ENCODE peak calls at places on chromosome 16, in five cellular contexts. V, D, G, B and M are unnamed samples.

GRCh38 chr16:23501291-23501690 is 9.0 kb downstream of the GGA2 start:
- DNase-seq in D (no peak), V (no peak), B (no peak), G (no peak), M (no peak)

GRCh38 chr16:85675528-85675927 is 13.2 kb downstream of the GINS2 start:
- DNase-seq in G (no peak), B (peak), D (no peak), V (no peak), M (no peak)

GRCh38 chr16:17397499-17397891 is 73.3 kb downstream of the XYLT1 start:
- DNase-seq in B (no peak), G (no peak), D (no peak), V (no peak), M (peak)

GRCh38 chr16:81708459-81709368 is 70.4 kb upstream of the PLCG2 start:
- DNase-seq in B (no peak), D (no peak), G (no peak), V (no peak), M (no peak)

GRCh38 chr16:22727285-22728166 is 86.4 kb upstream of the HS3ST2 start:
- DNase-seq in G (no peak), B (no peak), V (no peak), D (no peak), M (no peak)

GRCh38 chr16:62751218-62751617 is 715.0 kb upstream of the CDH8 start:
- DNase-seq in V (no peak), G (no peak), D (no peak), B (no peak), M (no peak)

GRCh38 chr16:85514601-85515318 is 98.4 kb upstream of the GSE1 start:
- DNase-seq in G (no peak), D (no peak), B (peak), V (peak), M (peak)

GRCh38 chr16:62067182-62067581 is 30.9 kb upstream of the CDH8 start:
- DNase-seq in B (no peak), V (no peak), D (no peak), G (no peak), M (no peak)

GRCh38 chr16:17026600-17027242 is 444.0 kb downstream of the XYLT1 start:
- DNase-seq in B (no peak), D (no peak), V (no peak), G (no peak), M (no peak)

GRCh38 chr16:8730335-8730915 is 56.0 kb downstream of the ABAT start:
- DNase-seq in V (no peak), B (no peak), G (no peak), D (no peak), M (no peak)

GRCh38 chr16:74984194-74984669 is 691 bp downstream of the WDR59 start:
- DNase-seq in G (no peak), B (peak), D (no peak), V (no peak), M (no peak)

GRCh38 chr16:87855852-87856715 is 13.2 kb downstream of the SLC7A5 start:
- DNase-seq in G (no peak), D (no peak), V (no peak), B (peak), M (no peak)

GRCh38 chr16:81424761-81425160 is 19.8 kb upstream of the CMIP start:
- DNase-seq in G (no peak), V (no peak), B (no peak), D (no peak), M (peak)

GRCh38 chr16:5430598-5430997 is 333.0 kb upstream of the EEF2KMT start:
- DNase-seq in D (no peak), V (no peak), G (no peak), B (no peak), M (no peak)

GRCh38 chr16:80527297-80527696 is 13.5 kb upstream of the DYNLRB2 start:
- DNase-seq in V (peak), D (peak), G (peak), B (no peak), M (peak)

GRCh38 chr16:17306745-17307144 is 164.0 kb downstream of the XYLT1 start:
- DNase-seq in D (no peak), B (no peak), V (no peak), G (no peak), M (no peak)

GRCh38 chr16:79883494-79883893 is 283.0 kb upstream of the MAF start:
- DNase-seq in V (no peak), D (no peak), B (no peak), G (no peak), M (no peak)

GRCh38 chr16:68656771-68657170 is 11.7 kb downstream of the CDH3 start:
- DNase-seq in V (no peak), D (no peak), B (no peak), G (no peak), M (no peak)

GRCh38 chr16:67336646-67337045 is 10.0 kb downstream of the LRRC36 start:
- DNase-seq in V (no peak), D (no peak), B (no peak), G (no peak), M (no peak)

GRCh38 chr16:88377961-88378360 is 4.8 kb upstream of the ZNF469 start:
- DNase-seq in G (no peak), D (no peak), V (no peak), B (no peak), M (no peak)

GRCh38 chr16:75238853-75239371 is 12.5 kb downstream of the BCAR1 start:
- DNase-seq in B (peak), D (peak), G (no peak), V (no peak), M (no peak)

GRCh38 chr16:17423195-17423594 is 47.6 kb downstream of the XYLT1 start:
- DNase-seq in V (peak), G (peak), B (no peak), D (peak), M (no peak)

GRCh38 chr16:85202631-85203461 is 90.6 kb upstream of the CIBAR2 start:
- DNase-seq in B (peak), V (peak), G (no peak), D (peak), M (no peak)

GRCh38 chr16:68283840-68284595 is 19.7 kb downstream of the SLC7A6 start:
- DNase-seq in B (no peak), V (no peak), D (no peak), G (no peak), M (no peak)

GRCh38 chr16:69012906-69013305 is 92.5 kb upstream of the HAS3 start:
- DNase-seq in B (no peak), G (no peak), D (no peak), V (no peak), M (no peak)

GRCh38 chr16:3578610-3579551 is 1.7 kb upstream of the NLRC3 start:
- DNase-seq in B (no peak), V (peak), D (no peak), G (peak), M (no peak)

GRCh38 chr16:66814734-66815133 is 13.3 kb upstream of the TERB1 start:
- DNase-seq in D (no peak), G (no peak), V (no peak), B (no peak), M (no peak)

GRCh38 chr16:69443809-69444611 is 19.6 kb downstream of the CYB5B start:
- DNase-seq in V (no peak), G (no peak), B (peak), D (no peak), M (no peak)

GRCh38 chr16:1788095-1788707 is 5.3 kb downstream of the IGFALS start:
- DNase-seq in B (no peak), V (no peak), G (no peak), D (no peak), M (no peak)

GRCh38 chr16:11359370-11359769 is 14.1 kb downstream of the RMI2 start:
- DNase-seq in B (peak), V (no peak), D (no peak), G (no peak), M (peak)

GRCh38 chr16:4532238-4532637 is 6.3 kb downstream of the CDIP1 start:
- DNase-seq in V (no peak), D (no peak), B (no peak), G (no peak), M (no peak)

DNA sequence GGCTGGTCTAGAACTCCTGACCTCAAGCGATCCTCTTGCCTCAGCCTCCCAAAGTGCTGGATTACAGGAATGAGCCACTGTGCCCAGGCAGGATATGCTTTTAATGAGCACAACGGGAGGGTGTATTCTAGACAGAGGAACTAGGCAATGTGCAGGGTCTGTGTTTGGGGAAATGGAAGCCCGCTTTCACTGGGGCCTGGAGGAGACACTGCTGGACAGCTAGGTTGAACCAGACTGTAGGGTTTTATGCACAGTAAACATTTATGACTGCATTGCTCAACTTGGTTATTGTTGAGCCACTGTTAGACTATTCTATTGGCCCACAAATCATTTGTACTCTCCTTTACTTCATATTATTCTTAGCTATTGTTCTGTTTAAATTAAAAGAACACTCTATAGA is 10.2 kb upstream of the SIAH1 start:
- DNase-seq in V (no peak), G (no peak), D (no peak), B (no peak), M (no peak)
- H2BK12ac ChIP-seq in V (peak), G (no peak), D (no peak), B (no peak), M (no peak)

DNA sequence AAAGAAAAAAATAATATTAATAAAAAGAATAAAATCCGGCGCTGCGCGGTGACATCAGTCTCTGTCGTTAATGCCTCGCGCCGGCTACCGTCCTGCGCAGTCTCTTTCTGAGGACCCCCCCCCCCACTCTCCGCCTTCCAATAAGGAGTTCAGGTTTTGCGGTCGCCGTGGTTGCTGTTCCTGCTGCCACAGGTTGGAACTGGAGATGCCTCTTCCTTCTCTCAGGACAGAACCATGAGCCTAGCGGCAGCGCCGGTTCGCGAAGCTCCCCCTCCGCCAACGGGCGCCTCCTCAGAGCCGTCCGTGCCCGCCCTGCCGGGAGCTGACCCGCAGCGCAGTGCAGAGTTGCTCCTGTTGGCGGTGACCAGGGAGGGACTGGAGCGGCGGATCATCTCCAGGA is 2093.4 kb downstream of the TP53TG3F start:
- DNase-seq in V (no peak), G (no peak), D (no peak), B (no peak), M (no peak)
- H2BK12ac ChIP-seq in V (no peak), G (no peak), D (no peak), B (no peak), M (no peak)

GRCh38 chr16:58452640-58453039 is 47.3 kb upstream of the NDRG4 start:
- DNase-seq in V (no peak), B (no peak), D (no peak), G (no peak), M (no peak)
- H2BK12ac ChIP-seq in V (no peak), B (no peak), D (no peak), G (no peak), M (no peak)

GRCh38 chr16:28061702-28062101 is 1.8 kb downstream of the GSG1L start:
- DNase-seq in B (no peak), V (no peak), G (no peak), D (no peak), M (no peak)
- H2BK12ac ChIP-seq in B (no peak), V (no peak), G (no peak), D (no peak), M (no peak)

GRCh38 chr16:49396206-49396720 is 22.7 kb downstream of the C16orf78 start:
- DNase-seq in D (no peak), B (no peak), V (no peak), G (peak), M (peak)
- H2BK12ac ChIP-seq in D (no peak), B (no peak), V (no peak), G (no peak), M (no peak)

GRCh38 chr16:65283238-65283651 is 161.4 kb upstream of the CDH11 start:
- DNase-seq in V (no peak), D (no peak), B (no peak), G (no peak), M (no peak)
- H2BK12ac ChIP-seq in V (no peak), D (no peak), B (no peak), G (no peak), M (no peak)

DNA sequence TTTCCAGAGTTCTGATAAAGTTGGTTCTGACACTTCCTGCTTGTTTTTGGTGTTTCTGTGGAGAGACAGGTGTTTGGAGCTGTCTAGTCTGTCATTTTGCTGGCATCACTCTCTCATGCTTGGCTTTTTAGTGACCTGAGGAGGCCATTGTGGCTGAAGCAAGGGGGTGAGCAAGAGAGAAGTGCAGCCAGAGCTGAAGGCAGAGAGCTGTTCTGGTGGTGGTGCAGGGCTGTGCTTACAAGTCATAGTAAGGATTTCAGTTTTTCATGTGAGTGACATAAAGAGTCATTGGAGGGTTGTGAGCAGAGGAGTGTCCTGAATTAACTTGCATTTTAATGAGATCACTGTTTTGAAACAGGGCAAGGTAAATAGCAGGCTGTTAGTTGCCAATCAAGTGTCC is 97.5 kb downstream of the CHD9 start:
- DNase-seq in V (no peak), G (no peak), B (no peak), D (no peak), M (no peak)
- H2BK12ac ChIP-seq in V (no peak), G (no peak), B (no peak), D (no peak), M (no peak)

GRCh38 chr16:12829096-12829888 is 25.6 kb upstream of the CPPED1 start:
- DNase-seq in V (no peak), G (no peak), D (no peak), B (no peak), M (no peak)
- H2BK12ac ChIP-seq in V (no peak), G (no peak), D (no peak), B (no peak), M (no peak)

GRCh38 chr16:703406-703805 is 2.2 kb downstream of the FBXL16 start:
- DNase-seq in V (no peak), B (no peak), G (no peak), D (no peak), M (no peak)
- H2BK12ac ChIP-seq in V (no peak), B (no peak), G (no peak), D (no peak), M (no peak)

GRCh38 chr16:27838536-27839175 is 224.9 kb downstream of the GSG1L start:
- DNase-seq in V (no peak), D (peak), B (no peak), G (no peak), M (peak)
- H2BK12ac ChIP-seq in V (no peak), D (no peak), B (no peak), G (no peak), M (peak)